ENCODE peak calls at places on chromosomes 13 and 19, in six cellular contexts. W is tibial artery, K is colonic mucosa, P is neuronal stem cell, G is Peyer's patch, R is sigmoid colon. I is an unnamed sample.

GRCh38 chr19:46860846-46861690 is at the start of gene ARHGAP35:
- DNase-seq in W (peak; percentile 47), K (peak; percentile 51), P (no peak), G (peak; percentile 63), R (no peak), I (no peak)

GRCh38 chr13:35838356-35838755 is 292.8 kb downstream of the DCLK1 start:
- DNase-seq in W (no peak), K (no peak), P (no peak), G (no peak), R (no peak), I (peak; percentile 70)

GRCh38 chr13:98461525-98462240 is 115.2 kb downstream of the STK24 start:
- DNase-seq in W (no peak), K (no peak), P (no peak), G (no peak), R (peak; percentile 56), I (no peak)

GRCh38 chr19:54172764-54173699 is at the start of gene TMC4:
- DNase-seq in W (no peak), K (peak; percentile 84), P (no peak), G (peak; percentile 90), R (no peak), I (peak; percentile 82)

GRCh38 chr13:30832377-30832776 is 73.7 kb upstream of the MEDAG start:
- DNase-seq in W (no peak), K (peak; percentile 55), P (no peak), G (no peak), R (no peak), I (no peak)

GRCh38 chr19:19436137-19436691 is 30.7 kb downstream of the GATAD2A start:
- DNase-seq in W (no peak), K (no peak), P (no peak), G (no peak), R (no peak), I (no peak)

GRCh38 chr19:1037553-1038115 is 2.3 kb upstream of the ABCA7 start:
- DNase-seq in W (no peak), K (no peak), P (no peak), G (no peak), R (no peak), I (no peak)

GRCh38 chr19:14091086-14091884 is 734 bp upstream of the SAMD1 start:
- DNase-seq in W (no peak), K (peak; percentile 84), P (peak; percentile 78), G (peak; percentile 72), R (no peak), I (peak; percentile 52)

GRCh38 chr19:35254341-35255297 is 5.8 kb downstream of the LSR start:
- DNase-seq in W (no peak), K (peak; percentile 13), P (no peak), G (no peak), R (peak; percentile 56), I (no peak)

GRCh38 chr19:52923782-52924593 is 760 bp upstream of the ZNF888 start:
- DNase-seq in W (peak; percentile 63), K (peak; percentile 76), P (no peak), G (peak; percentile 56), R (peak; percentile 82), I (no peak)

GRCh38 chr13:30149248-30149647 is 158.1 kb downstream of the KATNAL1 start:
- DNase-seq in W (no peak), K (no peak), P (no peak), G (no peak), R (no peak), I (no peak)

GRCh38 chr13:60431108-60431700 is 34.2 kb downstream of the TDRD3 start:
- DNase-seq in W (no peak), K (no peak), P (peak; percentile 41), G (no peak), R (no peak), I (peak; percentile 45)

GRCh38 chr19:45528149-45528743 is 21.0 kb downstream of the VASP start:
- DNase-seq in W (no peak), K (no peak), P (no peak), G (no peak), R (no peak), I (peak; percentile 94)

GRCh38 chr19:35274323-35274722 is 5.6 kb downstream of the USF2 start:
- DNase-seq in W (no peak), K (no peak), P (no peak), G (no peak), R (no peak), I (no peak)

GRCh38 chr13:25118371-25118770 is 22.4 kb downstream of the PABPC3 start:
- DNase-seq in W (no peak), K (no peak), P (no peak), G (no peak), R (no peak), I (no peak)

GRCh38 chr13:78131811-78132210 is 213.2 kb upstream of the EDNRB start:
- DNase-seq in W (no peak), K (no peak), P (no peak), G (no peak), R (no peak), I (no peak)

GRCh38 chr13:78977311-78977710 is 318.4 kb upstream of the OBI1 start:
- DNase-seq in W (no peak), K (no peak), P (no peak), G (no peak), R (no peak), I (no peak)

GRCh38 chr13:25406377-25406776 is 34.6 kb downstream of the ATP8A2 start:
- DNase-seq in W (no peak), K (no peak), P (no peak), G (no peak), R (no peak), I (peak; percentile 14)

GRCh38 chr19:7391218-7391670 is 42.5 kb downstream of the ARHGEF18 start:
- DNase-seq in W (no peak), K (peak; percentile 73), P (no peak), G (peak; percentile 85), R (no peak), I (peak; percentile 98)

GRCh38 chr19:34436716-34437115 is 8.5 kb downstream of the UBA2 start:
- DNase-seq in W (no peak), K (no peak), P (no peak), G (no peak), R (no peak), I (no peak)

GRCh38 chr13:29484796-29485195 is 110.7 kb downstream of the SLC7A1 start:
- DNase-seq in W (no peak), K (no peak), P (no peak), G (no peak), R (no peak), I (no peak)

GRCh38 chr13:24684600-24684998 is 4.4 kb downstream of the ATP12A start:
- DNase-seq in W (no peak), K (no peak), P (no peak), G (peak; percentile 35), R (no peak), I (peak; percentile 51)

GRCh38 chr13:75256922-75257321 is 225.0 kb downstream of the TBC1D4 start:
- DNase-seq in W (no peak), K (peak; percentile 62), P (no peak), G (no peak), R (no peak), I (peak; percentile 57)

GRCh38 chr19:342801-343421 is 1.7 kb downstream of the MIER2 start:
- DNase-seq in W (peak; percentile 76), K (peak; percentile 59), P (no peak), G (peak; percentile 76), R (peak; percentile 80), I (peak; percentile 20)

GRCh38 chr13:32511482-32511881 is 27.1 kb downstream of the N4BP2L2 start:
- DNase-seq in W (no peak), K (no peak), P (no peak), G (no peak), R (no peak), I (no peak)

GRCh38 chr13:76879211-76879875 is 6.9 kb downstream of the KCTD12 start:
- DNase-seq in W (peak; percentile 84), K (peak; percentile 46), P (no peak), G (peak; percentile 70), R (peak; percentile 89), I (peak; percentile 63)

GRCh38 chr19:17747205-17748098 is 3.8 kb upstream of the FCHO1 start:
- DNase-seq in W (peak; percentile 90), K (peak; percentile 92), P (peak; percentile 94), G (peak; percentile 98), R (peak; percentile 95), I (peak; percentile 47)

DNA sequence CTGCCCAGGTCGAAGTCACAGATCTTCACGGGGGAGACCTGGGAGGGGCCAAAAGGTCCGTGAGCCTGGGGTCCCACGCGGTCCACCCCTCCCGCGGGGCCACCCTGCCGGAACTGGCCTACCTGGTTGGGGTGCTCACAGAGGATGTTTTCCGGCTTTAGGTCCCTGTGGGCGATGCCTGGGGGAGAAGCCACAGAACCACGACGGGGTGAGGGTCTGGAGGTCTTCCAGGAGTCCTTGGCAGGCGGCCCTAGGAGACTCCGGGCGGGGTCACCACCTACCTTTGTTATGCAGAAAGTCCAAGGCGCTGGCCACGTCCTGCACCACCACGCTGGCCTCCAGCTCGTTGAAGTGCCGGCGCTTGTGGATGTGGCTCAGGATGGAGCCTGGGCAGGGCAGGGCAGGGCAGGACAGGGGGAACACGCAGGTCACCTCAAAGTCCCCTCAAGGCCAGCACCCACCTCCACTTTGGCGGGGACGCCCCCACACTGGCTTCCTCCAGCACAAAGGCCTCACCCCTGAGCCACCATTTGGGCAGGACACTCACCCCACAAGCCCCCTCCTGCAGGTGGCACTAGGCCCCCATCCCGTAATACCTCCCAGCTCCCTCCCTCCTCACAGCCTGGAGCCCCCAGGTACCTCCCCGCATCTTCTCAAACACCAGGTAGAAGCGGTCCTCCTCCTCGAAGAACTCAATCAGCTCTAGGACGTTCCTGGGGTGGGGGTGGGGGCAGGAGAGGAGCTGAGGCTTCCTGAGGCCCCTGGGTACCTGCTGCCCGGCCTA is 8.4 kb downstream of the MKNK2 start:
- DNase-seq in W (no peak), K (peak; percentile 65), P (no peak), G (peak; percentile 68), R (peak; percentile 81), I (no peak)
- H3K4me1 ChIP-seq in W (peaks cover 70% of the 10 kb centered on the region), K (peaks cover 24% of the 10 kb centered on the region), P (peaks cover 23% of the 10 kb centered on the region), G (peaks cover 74% of the 10 kb centered on the region), R (peaks cover 87% of the 10 kb centered on the region), I (peaks cover 7% of the 10 kb centered on the region)

GRCh38 chr19:5956323-5956722 is 21.6 kb downstream of the RANBP3 start:
- DNase-seq in W (no peak), K (no peak), P (no peak), G (no peak), R (no peak), I (no peak)
- H3K4me1 ChIP-seq in W (peaks cover 71% of the 10 kb centered on the region), K (peaks cover 18% of the 10 kb centered on the region), P (peaks cover 33% of the 10 kb centered on the region), G (peaks cover 98% of the 10 kb centered on the region), R (peaks cover 99% of the 10 kb centered on the region), I (no peaks in the 10 kb centered on the region)

GRCh38 chr13:97281028-97281427 is 58.9 kb downstream of the MBNL2 start:
- DNase-seq in W (no peak), K (no peak), P (no peak), G (no peak), R (no peak), I (no peak)

GRCh38 chr13:97278395-97279078 is 56.4 kb downstream of the MBNL2 start:
- DNase-seq in W (no peak), K (peak; percentile 48), P (no peak), G (no peak), R (no peak), I (peak; percentile 82)

GRCh38 chr13:97280478-97280877 is 58.3 kb downstream of the MBNL2 start:
- DNase-seq in W (no peak), K (no peak), P (no peak), G (no peak), R (no peak), I (no peak)

GRCh38 chr13:97279913-97280312 is 57.8 kb downstream of the MBNL2 start:
- DNase-seq in W (no peak), K (no peak), P (no peak), G (no peak), R (no peak), I (no peak)

GRCh38 chr13:97279079-97279411 is 56.9 kb downstream of the MBNL2 start:
- DNase-seq in W (no peak), K (no peak), P (no peak), G (no peak), R (no peak), I (no peak)
- H3K4me1 ChIP-seq in W (peaks cover 73% of the 10 kb centered on the region), K (peaks cover 18% of the 10 kb centered on the region), P (peaks cover 2% of the 10 kb centered on the region), G (peaks cover 36% of the 10 kb centered on the region), R (peaks cover 100% of the 10 kb centered on the region), I (peaks cover 84% of the 10 kb centered on the region)

GRCh38 chr19:49415102-49415809 is 8.0 kb downstream of the PTH2 start:
- DNase-seq in W (no peak), K (no peak), P (no peak), G (no peak), R (no peak), I (no peak)
- H3K4me1 ChIP-seq in W (no peaks in the 10 kb centered on the region), K (no peaks in the 10 kb centered on the region), P (peaks cover 24% of the 10 kb centered on the region), G (no peaks in the 10 kb centered on the region), R (no peaks in the 10 kb centered on the region), I (no peaks in the 10 kb centered on the region)